ENCODE peak calls at places on chromosome 20, in nine cellular contexts. K is astrocyte of the spinal cord, T is astrocyte, Y is lower lobe of right lung, P is endodermal cell, O is H7, F is adrenal gland, Q is adipocyte, E is right cardiac atrium. X is an unnamed sample.

GRCh38 chr20:24164360-24164759 is 175.8 kb upstream of the GGTLC1 start:
- DNase-seq in K (peak; percentile 5), T (no peak), Y (no peak), P (peak; percentile 91), O (peak; percentile 58), F (no peak), Q (peak; percentile 36), E (no peak), X (peak; percentile 61)

GRCh38 chr20:62924567-62925419 is 1.5 kb downstream of the DIDO1 start:
- DNase-seq in K (peak; percentile 41), T (peak; percentile 42), Y (peak; percentile 38), P (peak; percentile 50), O (no peak), F (peak; percentile 29), Q (peak; percentile 70), E (no peak), X (peak; percentile 56)

GRCh38 chr20:41308726-41309413 is 8.7 kb downstream of the ZHX3 start:
- DNase-seq in K (no peak), T (no peak), Y (no peak), P (no peak), O (peak; percentile 12), F (no peak), Q (peak; percentile 77), E (no peak), X (no peak)

GRCh38 chr20:42524058-42524457 is 665.6 kb downstream of the PTPRT start:
- DNase-seq in K (no peak), T (no peak), Y (no peak), P (no peak), O (no peak), F (no peak), Q (no peak), E (no peak), X (no peak)

GRCh38 chr20:46348231-46348803 is 40.0 kb upstream of the CDH22 start:
- DNase-seq in K (peak; percentile 39), T (no peak), Y (no peak), P (peak; percentile 91), O (peak; percentile 87), F (no peak), Q (peak; percentile 23), E (peak; percentile 54), X (no peak)

GRCh38 chr20:61449916-61450315 is 197.9 kb downstream of the CDH4 start:
- DNase-seq in K (no peak), T (no peak), Y (no peak), P (no peak), O (no peak), F (no peak), Q (no peak), E (no peak), X (peak; percentile 22)

GRCh38 chr20:2042400-2042799 is 48.5 kb upstream of the PDYN start:
- DNase-seq in K (peak; percentile 1), T (peak; percentile 56), Y (no peak), P (no peak), O (no peak), F (no peak), Q (peak; percentile 18), E (no peak), X (peak; percentile 12)

GRCh38 chr20:6362245-6362644 is 239.4 kb upstream of the FERMT1 start:
- DNase-seq in K (no peak), T (no peak), Y (no peak), P (no peak), O (no peak), F (no peak), Q (no peak), E (no peak), X (no peak)

GRCh38 chr20:32006841-32007786 is 3.1 kb upstream of the CCM2L start:
- DNase-seq in K (peak; percentile 18), T (no peak), Y (no peak), P (peak; percentile 56), O (peak; percentile 73), F (no peak), Q (no peak), E (no peak), X (no peak)

GRCh38 chr20:25500880-25501351 is 84.4 kb downstream of the NINL start:
- DNase-seq in K (no peak), T (no peak), Y (no peak), P (no peak), O (peak; percentile 33), F (no peak), Q (no peak), E (no peak), X (no peak)

GRCh38 chr20:59936409-59936808 is 3.0 kb upstream of the SYCP2 start:
- DNase-seq in K (no peak), T (no peak), Y (no peak), P (no peak), O (no peak), F (no peak), Q (no peak), E (no peak), X (no peak)

DNA sequence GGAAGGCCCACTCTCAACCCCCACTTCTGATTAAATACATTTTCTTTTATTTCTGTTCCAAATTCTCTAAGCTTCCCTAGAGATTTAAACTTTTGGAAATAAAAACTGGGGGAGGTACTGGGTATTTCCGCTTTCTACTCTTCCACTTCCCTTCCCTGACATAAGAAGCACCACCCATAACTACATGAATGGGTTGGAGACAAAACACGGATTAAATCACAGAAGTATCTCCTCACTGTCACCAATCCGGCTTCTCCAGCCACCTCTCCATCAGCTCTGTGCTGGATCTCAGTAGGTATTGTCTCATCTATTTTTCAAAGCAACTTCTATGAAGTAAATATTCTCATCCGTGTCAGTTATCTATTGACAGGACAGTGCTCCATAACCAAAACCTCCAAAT is 150.7 kb downstream of the TSHZ2 start:
- DNase-seq in K (no peak), T (no peak), Y (no peak), P (no peak), O (no peak), F (no peak), Q (no peak), E (no peak), X (no peak)
- H3K4me3 ChIP-seq in K (no peak overlapping the region), T (no peak overlapping the region), Y (no peak overlapping the region), P (no peak overlapping the region), O (no peak overlapping the region), F (no peak overlapping the region), Q (no peak overlapping the region), E (no peak overlapping the region), X (no peak overlapping the region)

GRCh38 chr20:58195047-58195446 is 33.4 kb downstream of the ANKRD60 start:
- DNase-seq in K (no peak), T (no peak), Y (no peak), P (no peak), O (no peak), F (no peak), Q (no peak), E (no peak), X (no peak)

GRCh38 chr20:58199058-58199457 is 29.4 kb downstream of the ANKRD60 start:
- DNase-seq in K (no peak), T (no peak), Y (no peak), P (no peak), O (no peak), F (no peak), Q (no peak), E (no peak), X (no peak)

GRCh38 chr20:58198384-58198783 is 30.1 kb downstream of the ANKRD60 start:
- DNase-seq in K (no peak), T (no peak), Y (no peak), P (no peak), O (no peak), F (no peak), Q (no peak), E (no peak), X (no peak)

GRCh38 chr20:58196402-58197184 is 31.9 kb downstream of the ANKRD60 start:
- DNase-seq in K (no peak), T (no peak), Y (no peak), P (no peak), O (no peak), F (no peak), Q (no peak), E (no peak), X (no peak)

GRCh38 chr20:58197185-58197469 is 31.3 kb downstream of the ANKRD60 start:
- DNase-seq in K (no peak), T (no peak), Y (no peak), P (no peak), O (no peak), F (no peak), Q (no peak), E (no peak), X (no peak)
- H3K4me3 ChIP-seq in K (no peak overlapping the region), T (no peak overlapping the region), Y (no peak overlapping the region), P (no peak overlapping the region), O (no peak overlapping the region), F (no peak overlapping the region), Q (no peak overlapping the region), E (no peak overlapping the region), X (no peak overlapping the region)

GRCh38 chr20:44404204-44405181 is 49.0 kb downstream of the HNF4A start:
- DNase-seq in K (no peak), T (peak; percentile 10), Y (no peak), P (no peak), O (no peak), F (no peak), Q (no peak), E (no peak), X (no peak)

GRCh38 chr20:44403194-44404112 is 48.0 kb downstream of the HNF4A start:
- DNase-seq in K (no peak), T (no peak), Y (no peak), P (no peak), O (peak; percentile 43), F (no peak), Q (no peak), E (no peak), X (no peak)

GRCh38 chr20:44401052-44401769 is 45.7 kb downstream of the HNF4A start:
- DNase-seq in K (no peak), T (no peak), Y (no peak), P (peak; percentile 55), O (peak; percentile 42), F (no peak), Q (no peak), E (no peak), X (no peak)

GRCh38 chr20:44401770-44402390 is 46.4 kb downstream of the HNF4A start:
- DNase-seq in K (no peak), T (no peak), Y (no peak), P (no peak), O (no peak), F (no peak), Q (no peak), E (no peak), X (no peak)

DNA sequence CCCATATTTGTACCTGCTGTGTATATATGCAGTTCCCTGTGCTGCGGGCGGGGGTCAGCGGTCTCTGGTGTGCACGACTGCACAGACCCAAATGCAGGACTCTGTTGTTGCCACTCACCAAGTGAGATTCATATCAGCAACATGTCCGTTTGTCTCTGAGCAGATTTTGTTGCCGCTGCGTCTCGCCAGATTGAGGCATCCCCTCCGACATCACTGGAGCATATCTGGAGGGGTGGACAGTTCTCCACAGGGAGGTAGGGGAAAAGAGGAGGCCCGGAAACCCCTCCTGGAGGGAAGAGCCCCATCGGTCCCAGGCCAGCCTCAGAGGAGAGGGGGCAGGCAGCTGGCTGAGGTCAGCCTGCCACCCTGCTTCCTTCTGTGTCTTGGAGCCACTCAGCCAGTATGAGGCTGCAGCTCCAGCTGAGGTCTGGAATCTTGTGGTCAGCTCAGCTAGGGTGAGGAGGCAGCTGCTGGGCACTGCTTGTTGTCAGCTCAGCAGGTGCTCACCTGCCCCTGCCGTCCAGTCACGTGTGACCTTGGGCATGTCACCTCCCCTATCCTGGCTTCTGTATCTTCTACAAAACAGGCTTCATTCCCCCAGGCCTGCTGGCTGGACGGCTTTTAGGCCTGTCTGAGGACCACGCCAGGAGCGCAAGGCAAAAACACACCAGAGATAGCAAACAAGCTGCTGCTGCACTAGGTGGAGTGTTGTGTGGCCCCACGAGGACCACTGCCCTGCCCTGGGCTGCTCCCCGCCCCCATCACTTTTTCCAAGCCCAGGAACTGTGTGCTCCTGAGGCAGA is 47.1 kb downstream of the HNF4A start:
- DNase-seq in K (no peak), T (no peak), Y (no peak), P (no peak), O (no peak), F (no peak), Q (no peak), E (no peak), X (no peak)
- H3K4me3 ChIP-seq in K (no peak overlapping the region), T (no peak overlapping the region), Y (no peak overlapping the region), P (no peak overlapping the region), O (no peak overlapping the region), F (no peak overlapping the region), Q (no peak overlapping the region), E (no peak overlapping the region), X (no peak overlapping the region)

GRCh38 chr20:49983123-49983847 is 505 bp downstream of the SNAI1 start:
- DNase-seq in K (no peak), T (no peak), Y (no peak), P (no peak), O (peak; percentile 77), F (no peak), Q (peak; percentile 24), E (no peak), X (no peak)
- H3K4me3 ChIP-seq in K (peak overlapping the region; percentile 97), T (peak overlapping the region; percentile 86), Y (peak overlapping the region; percentile 62), P (peak overlapping the region; percentile 90), O (peak overlapping the region; percentile 78), F (peak overlapping the region; percentile 47), Q (peak overlapping the region; percentile 96), E (peak overlapping the region; percentile 69), X (peak overlapping the region; percentile 88)

X was measured in SJSA1.